ENCODE peak calls at places on chromosome 5, in four cellular contexts. A is fibroblast of lung, J is Karpas-422, Z is neuronal stem cell. X is an unnamed sample. For H3K4me1, the result is how much of the 10 kb centered on the place peaks cover.

GRCh38 chr5:147084702-147085101 is 150.1 kb upstream of the STK32A start:
- DNase-seq in A (no peak), J (no peak), Z (peak), X (no peak)

GRCh38 chr5:157602505-157602904 is 26.9 kb upstream of the ADAM19 start:
- DNase-seq in Z (no peak), A (peak), J (peak), X (peak)

GRCh38 chr5:94248175-94248875 is 370.1 kb downstream of the KIAA0825 start:
- DNase-seq in J (no peak), A (no peak), Z (no peak), X (no peak)

GRCh38 chr5:133520062-133520461 is 92.3 kb downstream of the FSTL4 start:
- DNase-seq in J (no peak), A (no peak), Z (no peak), X (no peak)

GRCh38 chr5:169667896-169668674 is 31.0 kb downstream of the DOCK2 start:
- DNase-seq in Z (no peak), A (peak), J (no peak), X (no peak)

GRCh38 chr5:57302164-57302563 is 128.3 kb downstream of the GPBP1 start:
- DNase-seq in J (no peak), Z (no peak), A (peak), X (peak)

GRCh38 chr5:468401-468800 is 25.4 kb downstream of the EXOC3 start:
- DNase-seq in Z (no peak), J (no peak), A (no peak), X (no peak)

GRCh38 chr5:141326088-141326854 is 4.0 kb upstream of the PCDHGA1 start:
- DNase-seq in Z (no peak), A (peak), J (no peak), X (no peak)

GRCh38 chr5:119968690-119969089 is 339.3 kb downstream of the FAM170A start:
- DNase-seq in A (no peak), J (no peak), Z (no peak), X (no peak)

GRCh38 chr5:74977475-74977874 is 74.9 kb downstream of the GCNT4 start:
- DNase-seq in J (no peak), Z (no peak), A (no peak), X (no peak)

GRCh38 chr5:7426284-7426683 is 30.3 kb downstream of the ADCY2 start:
- DNase-seq in J (no peak), A (no peak), Z (no peak), X (no peak)

GRCh38 chr5:112707187-112708179 is 30.2 kb upstream of the APC start:
- DNase-seq in A (peak), Z (peak), J (peak), X (peak)

GRCh38 chr5:112710896-112711295 is 26.8 kb upstream of the APC start:
- DNase-seq in Z (no peak), A (no peak), J (no peak), X (no peak)

GRCh38 chr5:112703866-112704820 is 33.5 kb upstream of the APC start:
- DNase-seq in A (peak), Z (no peak), J (no peak), X (no peak)

GRCh38 chr5:112709416-112709815 is 28.3 kb upstream of the APC start:
- DNase-seq in J (no peak), A (peak), Z (no peak), X (no peak)

GRCh38 chr5:112706446-112707016 is 31.2 kb upstream of the APC start:
- DNase-seq in J (no peak), Z (no peak), A (no peak), X (no peak)
- H3K9ac ChIP-seq in J (peak), Z (no peak), A (no peak), X (peak)

GRCh38 chr5:96843140-96843539 is 33.2 kb upstream of the ERAP2 start:
- DNase-seq in A (no peak), Z (no peak), J (peak), X (no peak)

GRCh38 chr5:96837303-96837702 is 29.6 kb upstream of the ERAP1 start:
- DNase-seq in A (no peak), J (no peak), Z (no peak), X (no peak)

GRCh38 chr5:96835727-96836126 is 28.0 kb upstream of the ERAP1 start:
- DNase-seq in A (no peak), Z (no peak), J (no peak), X (peak)

GRCh38 chr5:96836817-96837216 is 29.1 kb upstream of the ERAP1 start:
- DNase-seq in Z (no peak), J (no peak), A (no peak), X (no peak)

DNA sequence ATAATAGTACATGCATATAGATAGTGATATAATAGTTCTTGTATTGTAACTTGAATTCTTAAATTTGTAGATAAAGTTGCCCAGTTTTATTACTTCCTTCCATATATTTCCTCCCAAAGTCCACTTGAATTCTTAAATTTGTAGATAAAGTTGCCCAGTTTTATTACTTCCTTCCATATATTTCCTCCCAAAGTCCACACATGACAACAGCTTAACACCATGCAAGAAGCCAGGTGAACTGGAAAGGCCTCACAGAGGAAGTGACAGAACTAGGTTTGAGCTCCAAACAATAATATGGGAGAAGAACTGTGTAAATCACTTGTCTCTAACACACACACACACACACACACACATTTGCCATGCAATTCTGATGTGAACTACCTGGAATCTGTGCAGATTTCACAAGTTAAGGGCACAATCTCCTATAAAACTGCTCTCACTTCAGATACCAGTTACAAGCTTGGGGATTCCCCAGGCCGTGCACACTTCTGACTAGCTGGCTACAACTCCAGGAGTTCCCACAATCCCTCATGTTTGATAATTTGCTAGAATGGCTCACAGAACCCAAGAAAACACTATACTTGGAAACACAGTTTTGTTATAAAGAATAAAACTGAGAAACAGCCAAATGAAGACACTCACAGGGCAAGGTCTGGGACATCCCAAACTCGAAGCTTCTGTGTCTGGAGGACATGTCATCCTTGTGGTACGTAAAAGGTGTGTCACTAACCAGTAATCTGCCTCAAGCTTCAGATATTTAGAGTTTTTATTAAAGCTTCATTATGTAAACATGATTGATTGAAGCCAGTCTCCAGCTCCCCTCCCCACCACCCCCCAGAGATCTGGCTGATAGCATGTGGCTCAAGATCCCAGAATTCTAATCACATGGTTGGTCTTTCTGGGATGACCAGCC is 31.0 kb upstream of the ERAP1 start:
- DNase-seq in A (no peak), J (no peak), Z (no peak), X (no peak)
- H3K4me1 ChIP-seq in A (under half), J (under half), Z (under half), X (under half)

GRCh38 chr5:115522832-115523365 is 21.7 kb downstream of the FEM1C start:
- DNase-seq in J (no peak), A (no peak), Z (no peak), X (no peak)
- H3K4me2 ChIP-seq in J (no peak), A (no peak), Z (no peak), X (no peak)

DNA sequence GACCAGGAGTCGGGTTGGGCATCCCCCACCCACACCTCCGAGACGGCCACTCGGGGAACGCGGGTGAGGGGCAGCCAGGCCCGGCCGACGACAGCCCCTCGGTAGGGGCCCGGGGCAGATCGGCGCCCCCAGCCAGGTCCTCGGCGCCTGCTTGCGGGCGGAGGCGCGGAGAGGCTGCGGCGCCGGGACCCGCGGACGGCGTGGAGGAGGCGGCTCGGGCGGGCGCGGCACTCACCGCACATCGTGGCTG is 235 bp downstream of the GFPT2 start:
- DNase-seq in J (no peak), Z (no peak), A (no peak), X (no peak)
- H3K9ac ChIP-seq in J (no peak), Z (peak), A (peak), X (no peak)

DNA sequence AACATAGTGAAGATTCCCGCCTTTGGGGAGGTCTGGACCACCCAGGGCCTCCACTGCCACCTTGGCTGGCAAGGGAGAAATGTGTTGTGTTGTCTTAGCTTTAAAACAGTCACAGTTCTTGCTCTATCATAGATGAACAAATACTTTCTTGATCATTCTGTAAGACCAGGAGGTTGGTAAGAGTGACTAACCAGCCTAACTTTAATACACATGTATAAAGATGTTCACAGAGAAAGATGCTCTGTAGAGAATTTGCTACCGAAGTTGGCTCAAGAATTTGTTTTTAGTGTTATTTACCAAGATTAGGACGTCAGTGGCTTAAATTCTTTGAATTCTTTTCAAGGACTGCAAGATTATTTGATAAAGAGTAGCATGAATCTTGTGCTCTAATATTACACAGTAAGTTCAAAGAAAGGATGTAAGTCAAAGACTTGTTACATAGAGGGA is 28.4 kb downstream of the GLRX start:
- DNase-seq in A (peak), Z (no peak), J (no peak), X (no peak)
- H3K4me1 ChIP-seq in A (under half), Z (under half), J (under half), X (under half)

GRCh38 chr5:54022156-54022685 is 288.2 kb downstream of the ARL15 start:
- DNase-seq in J (no peak), Z (no peak), A (no peak), X (peak)

GRCh38 chr5:54021413-54022155 is 288.8 kb downstream of the ARL15 start:
- DNase-seq in Z (no peak), A (peak), J (no peak), X (peak)

GRCh38 chr5:54024466-54024865 is 285.9 kb downstream of the ARL15 start:
- DNase-seq in Z (no peak), A (peak), J (no peak), X (no peak)
- H3K4me2 ChIP-seq in Z (no peak), A (peak), J (no peak), X (no peak)

DNA sequence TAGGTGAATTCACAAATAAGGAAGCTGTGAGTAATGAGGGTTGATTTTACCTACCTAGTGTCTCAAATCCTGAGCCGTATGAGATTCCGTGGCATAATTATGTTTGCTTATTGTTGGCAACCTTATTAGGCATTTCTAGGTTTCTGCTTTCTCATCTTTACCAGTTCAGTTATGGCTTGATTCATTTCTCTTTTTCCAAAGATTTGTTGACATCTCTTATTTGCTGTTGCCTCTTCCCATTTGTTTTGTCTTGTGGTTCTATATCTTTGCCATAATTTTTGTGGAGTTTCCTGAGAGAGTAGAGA is 470 bp downstream of the IL31RA start:
- DNase-seq in Z (no peak), A (no peak), J (no peak), X (no peak)
- H3K9ac ChIP-seq in Z (no peak), A (no peak), J (no peak), X (no peak)

DNA sequence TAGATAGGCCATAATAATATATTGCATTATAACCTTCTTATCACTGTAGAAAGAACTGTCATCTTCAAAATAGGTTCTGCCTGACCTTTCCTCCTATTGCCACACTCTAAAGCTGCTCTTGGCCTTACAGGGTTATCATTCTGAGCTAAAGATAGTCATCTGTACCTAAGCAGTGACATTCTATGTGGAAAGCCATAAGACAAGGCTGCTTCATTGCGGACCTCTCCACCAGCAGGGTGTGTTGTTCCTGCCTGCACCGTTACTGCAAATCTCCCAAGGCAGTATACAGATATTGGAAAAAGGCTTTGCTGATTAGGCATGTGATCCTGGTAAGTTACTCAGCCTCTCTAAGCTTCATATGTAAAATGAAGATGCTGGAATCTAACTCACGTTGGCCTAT is 8.1 kb downstream of the ZNF622 start:
- DNase-seq in A (no peak), J (no peak), Z (no peak), X (no peak)
- H3K4me1 ChIP-seq in A (under half), J (under half), Z (under half), X (under half)

X was measured in DND-41.